ENCODE peak calls at places on chromosome 1, in four cellular contexts. X, Q, U and Y are unnamed samples.
A peak's percentile ranks its signal among the peaks of the same experiment; 100 is the strongest.

GRCh38 chr1:117167402-117167801 is 43.3 kb downstream of the VTCN1 start:
- DNase-seq in X (no peak), Q (no peak), U (no peak), Y (no peak)

GRCh38 chr1:181181792-181182585 is 93.5 kb downstream of the IER5 start:
- DNase-seq in X (peak; percentile 67), Q (no peak), U (no peak), Y (no peak)

GRCh38 chr1:42427240-42427639 is 28.6 kb downstream of the ZMYND12 start:
- DNase-seq in X (no peak), Q (no peak), U (no peak), Y (no peak)

GRCh38 chr1:41851589-41851988 is 67.1 kb downstream of the HIVEP3 start:
- DNase-seq in X (no peak), Q (no peak), U (no peak), Y (no peak)

GRCh38 chr1:214277704-214278635 is 3.0 kb upstream of the SMYD2 start:
- DNase-seq in X (no peak), Q (no peak), U (no peak), Y (no peak)

GRCh38 chr1:156908541-156908940 is 11.9 kb upstream of the LRRC71 start:
- DNase-seq in X (no peak), Q (no peak), U (no peak), Y (no peak)

GRCh38 chr1:85027242-85027983 is 20.9 kb downstream of the MCOLN3 start:
- DNase-seq in X (peak; percentile 26), Q (no peak), U (peak; percentile 48), Y (peak; percentile 14)

GRCh38 chr1:29803486-29803885 is 567.2 kb downstream of the PTPRU start:
- DNase-seq in X (no peak), Q (no peak), U (no peak), Y (no peak)

GRCh38 chr1:22745675-22746585 is 35.3 kb downstream of the EPHB2 start:
- DNase-seq in X (no peak), Q (no peak), U (no peak), Y (no peak)

GRCh38 chr1:226790545-226791181 is 51.6 kb upstream of the ITPKB start:
- DNase-seq in X (no peak), Q (no peak), U (no peak), Y (no peak)

GRCh38 chr1:163068716-163069115 is 445 bp upstream of the RGS4 start:
- DNase-seq in X (no peak), Q (no peak), U (no peak), Y (no peak)

GRCh38 chr1:29519733-29520132 is 283.4 kb downstream of the PTPRU start:
- DNase-seq in X (no peak), Q (no peak), U (no peak), Y (no peak)

GRCh38 chr1:70719164-70719563 is 308.1 kb downstream of the CTH start:
- DNase-seq in X (no peak), Q (no peak), U (no peak), Y (no peak)

GRCh38 chr1:84782311-84782771 is 92.1 kb upstream of the SSX2IP start:
- DNase-seq in X (peak; percentile 77), Q (peak; percentile 81), U (peak; percentile 73), Y (peak; percentile 78)

GRCh38 chr1:109446236-109446635 is 20.0 kb upstream of the PSMA5 start:
- DNase-seq in X (no peak), Q (no peak), U (no peak), Y (no peak)

GRCh38 chr1:232688398-232688797 is 58.5 kb upstream of the SIPA1L2 start:
- DNase-seq in X (no peak), Q (no peak), U (no peak), Y (no peak)

GRCh38 chr1:8987881-8988617 is 38.2 kb downstream of the SLC2A7 start:
- DNase-seq in X (peak; percentile 69), Q (peak; percentile 66), U (peak; percentile 67), Y (peak; percentile 71)

GRCh38 chr1:30776097-30777059 is 18.8 kb upstream of the LAPTM5 start:
- DNase-seq in X (no peak), Q (no peak), U (no peak), Y (no peak)

GRCh38 chr1:228081578-228082259 is 789 bp upstream of the ARF1 start:
- DNase-seq in X (peak; percentile 75), Q (no peak), U (no peak), Y (no peak)

GRCh38 chr1:11525516-11525915 is 46.6 kb downstream of the DISP3 start:
- DNase-seq in X (no peak), Q (no peak), U (no peak), Y (no peak)

GRCh38 chr1:25945756-25946155 is 39.5 kb upstream of the STMN1 start:
- DNase-seq in X (peak; percentile 70), Q (no peak), U (no peak), Y (no peak)